ENCODE peak calls at places on chromosomes 2 and 18, in six cellular contexts. One of them, this sample, is unnamed. For H3K4me1, the result is how much of the 10 kb centered on the place peaks cover.

GRCh38 chr2:60336442-60337141 is 216.9 kb downstream of the BCL11A start:
- DNase-seq in HCT116: no peak
- DNase-seq in effector memory CD4-positive, alpha-beta T cell: no peak
- DNase-seq in mucosa of descending colon: no peak
- DNase-seq in PC-3: no peak
- DNase-seq in tibial nerve: no peak
- DNase-seq in this sample: no peak

GRCh38 chr2:8421658-8422499 is 260.0 kb upstream of the ID2 start:
- DNase-seq in HCT116: no peak
- DNase-seq in effector memory CD4-positive, alpha-beta T cell: no peak
- DNase-seq in mucosa of descending colon: no peak
- DNase-seq in PC-3: no peak
- DNase-seq in tibial nerve: no peak
- DNase-seq in this sample: no peak

GRCh38 chr2:33015421-33016142 is 68.8 kb downstream of the LTBP1 start:
- DNase-seq in HCT116: no peak
- DNase-seq in effector memory CD4-positive, alpha-beta T cell: no peak
- DNase-seq in mucosa of descending colon: peak
- DNase-seq in PC-3: peak
- DNase-seq in tibial nerve: no peak
- DNase-seq in this sample: no peak

GRCh38 chr2:3238951-3239841 is 138.4 kb downstream of the EIPR1 start:
- DNase-seq in HCT116: no peak
- DNase-seq in effector memory CD4-positive, alpha-beta T cell: no peak
- DNase-seq in mucosa of descending colon: no peak
- DNase-seq in PC-3: no peak
- DNase-seq in tibial nerve: no peak
- DNase-seq in this sample: no peak

GRCh38 chr2:200288670-200289429 is 17.6 kb upstream of the SPATS2L start:
- DNase-seq in HCT116: no peak
- DNase-seq in effector memory CD4-positive, alpha-beta T cell: no peak
- DNase-seq in mucosa of descending colon: no peak
- DNase-seq in PC-3: peak
- DNase-seq in tibial nerve: peak
- DNase-seq in this sample: no peak

GRCh38 chr2:207256476-207257207 is 90.9 kb upstream of the KLF7 start:
- DNase-seq in HCT116: no peak
- DNase-seq in effector memory CD4-positive, alpha-beta T cell: no peak
- DNase-seq in mucosa of descending colon: no peak
- DNase-seq in PC-3: no peak
- DNase-seq in tibial nerve: no peak
- DNase-seq in this sample: no peak

GRCh38 chr18:12946549-12947354 is 1.1 kb upstream of the SEH1L start:
- DNase-seq in HCT116: peak
- DNase-seq in effector memory CD4-positive, alpha-beta T cell: no peak
- DNase-seq in mucosa of descending colon: no peak
- DNase-seq in PC-3: peak
- DNase-seq in tibial nerve: peak
- DNase-seq in this sample: peak

GRCh38 chr2:133171396-133172004 is 396.8 kb downstream of the NCKAP5 start:
- DNase-seq in HCT116: peak
- DNase-seq in effector memory CD4-positive, alpha-beta T cell: no peak
- DNase-seq in mucosa of descending colon: peak
- DNase-seq in PC-3: peak
- DNase-seq in tibial nerve: peak
- DNase-seq in this sample: no peak

GRCh38 chr18:65906621-65907034 is 155.8 kb downstream of the CDH7 start:
- DNase-seq in HCT116: no peak
- DNase-seq in effector memory CD4-positive, alpha-beta T cell: no peak
- DNase-seq in mucosa of descending colon: peak
- DNase-seq in PC-3: peak
- DNase-seq in tibial nerve: no peak
- DNase-seq in this sample: no peak

GRCh38 chr2:25851740-25852503 is 26.4 kb downstream of the ASXL2 start:
- DNase-seq in HCT116: peak
- DNase-seq in effector memory CD4-positive, alpha-beta T cell: no peak
- DNase-seq in mucosa of descending colon: peak
- DNase-seq in PC-3: peak
- DNase-seq in tibial nerve: peak
- DNase-seq in this sample: no peak

GRCh38 chr2:241932895-241933174 is 63.3 kb downstream of the RTP5 start:
- DNase-seq in HCT116: no peak
- DNase-seq in effector memory CD4-positive, alpha-beta T cell: no peak
- DNase-seq in mucosa of descending colon: no peak
- DNase-seq in PC-3: no peak
- DNase-seq in tibial nerve: no peak
- DNase-seq in this sample: no peak

GRCh38 chr18:32040936-32041335 is 22.3 kb downstream of the RNF125 start:
- DNase-seq in HCT116: no peak
- DNase-seq in effector memory CD4-positive, alpha-beta T cell: peak
- DNase-seq in mucosa of descending colon: peak
- DNase-seq in PC-3: no peak
- DNase-seq in tibial nerve: no peak
- DNase-seq in this sample: no peak

GRCh38 chr2:205754285-205754923 is 72.1 kb downstream of the NRP2 start:
- DNase-seq in HCT116: no peak
- DNase-seq in effector memory CD4-positive, alpha-beta T cell: no peak
- DNase-seq in mucosa of descending colon: no peak
- DNase-seq in PC-3: peak
- DNase-seq in tibial nerve: no peak
- DNase-seq in this sample: no peak

GRCh38 chr2:210577263-210578071 is 21.1 kb downstream of the CPS1 start:
- DNase-seq in HCT116: peak
- DNase-seq in effector memory CD4-positive, alpha-beta T cell: no peak
- DNase-seq in mucosa of descending colon: no peak
- DNase-seq in PC-3: peak
- DNase-seq in tibial nerve: no peak
- DNase-seq in this sample: no peak

GRCh38 chr2:63842149-63843061 is 709 bp downstream of the UGP2 start:
- DNase-seq in HCT116: no peak
- DNase-seq in effector memory CD4-positive, alpha-beta T cell: no peak
- DNase-seq in mucosa of descending colon: peak
- DNase-seq in PC-3: peak
- DNase-seq in tibial nerve: peak
- DNase-seq in this sample: peak

GRCh38 chr2:241958818-241959545 is 89.5 kb downstream of the RTP5 start:
- DNase-seq in HCT116: no peak
- DNase-seq in effector memory CD4-positive, alpha-beta T cell: no peak
- DNase-seq in mucosa of descending colon: no peak
- DNase-seq in PC-3: no peak
- DNase-seq in tibial nerve: no peak
- DNase-seq in this sample: no peak

GRCh38 chr2:38572167-38572566 is 30.6 kb downstream of the HNRNPLL start:
- DNase-seq in HCT116: no peak
- DNase-seq in effector memory CD4-positive, alpha-beta T cell: no peak
- DNase-seq in mucosa of descending colon: no peak
- DNase-seq in PC-3: no peak
- DNase-seq in tibial nerve: no peak
- DNase-seq in this sample: no peak

GRCh38 chr2:95059656-95060370 is 34.3 kb downstream of the MAL start:
- DNase-seq in HCT116: no peak
- DNase-seq in effector memory CD4-positive, alpha-beta T cell: no peak
- DNase-seq in mucosa of descending colon: no peak
- DNase-seq in PC-3: peak
- DNase-seq in tibial nerve: no peak
- DNase-seq in this sample: no peak
- H3K4me3 ChIP-seq in HCT116: no peak
- H3K4me3 ChIP-seq in effector memory CD4-positive, alpha-beta T cell: no peak
- H3K4me3 ChIP-seq in mucosa of descending colon: no peak
- H3K4me3 ChIP-seq in PC-3: no peak
- H3K4me3 ChIP-seq in tibial nerve: no peak
- H3K4me3 ChIP-seq in this sample: no peak

GRCh38 chr2:191059308-191059707 is 45.3 kb upstream of the STAT1 start:
- DNase-seq in HCT116: no peak
- DNase-seq in effector memory CD4-positive, alpha-beta T cell: no peak
- DNase-seq in mucosa of descending colon: no peak
- DNase-seq in PC-3: no peak
- DNase-seq in tibial nerve: no peak
- DNase-seq in this sample: no peak

GRCh38 chr2:191065785-191066184 is 51.8 kb upstream of the STAT1 start:
- DNase-seq in HCT116: no peak
- DNase-seq in effector memory CD4-positive, alpha-beta T cell: no peak
- DNase-seq in mucosa of descending colon: no peak
- DNase-seq in PC-3: no peak
- DNase-seq in tibial nerve: no peak
- DNase-seq in this sample: no peak

GRCh38 chr2:191064590-191064989 is 50.6 kb upstream of the STAT1 start:
- DNase-seq in HCT116: no peak
- DNase-seq in effector memory CD4-positive, alpha-beta T cell: no peak
- DNase-seq in mucosa of descending colon: no peak
- DNase-seq in PC-3: no peak
- DNase-seq in tibial nerve: no peak
- DNase-seq in this sample: no peak

GRCh38 chr2:191063584-191063983 is 49.6 kb upstream of the STAT1 start:
- DNase-seq in HCT116: no peak
- DNase-seq in effector memory CD4-positive, alpha-beta T cell: no peak
- DNase-seq in mucosa of descending colon: no peak
- DNase-seq in PC-3: no peak
- DNase-seq in tibial nerve: no peak
- DNase-seq in this sample: no peak

GRCh38 chr2:191061381-191061982 is 47.5 kb upstream of the STAT1 start:
- DNase-seq in HCT116: no peak
- DNase-seq in effector memory CD4-positive, alpha-beta T cell: no peak
- DNase-seq in mucosa of descending colon: no peak
- DNase-seq in PC-3: no peak
- DNase-seq in tibial nerve: no peak
- DNase-seq in this sample: no peak
- H3K4me1 ChIP-seq in HCT116: under half
- H3K4me1 ChIP-seq in effector memory CD4-positive, alpha-beta T cell: under half
- H3K4me1 ChIP-seq in mucosa of descending colon: under half
- H3K4me1 ChIP-seq in PC-3: under half
- H3K4me1 ChIP-seq in tibial nerve: under half
- H3K4me1 ChIP-seq in this sample: under half

DNA sequence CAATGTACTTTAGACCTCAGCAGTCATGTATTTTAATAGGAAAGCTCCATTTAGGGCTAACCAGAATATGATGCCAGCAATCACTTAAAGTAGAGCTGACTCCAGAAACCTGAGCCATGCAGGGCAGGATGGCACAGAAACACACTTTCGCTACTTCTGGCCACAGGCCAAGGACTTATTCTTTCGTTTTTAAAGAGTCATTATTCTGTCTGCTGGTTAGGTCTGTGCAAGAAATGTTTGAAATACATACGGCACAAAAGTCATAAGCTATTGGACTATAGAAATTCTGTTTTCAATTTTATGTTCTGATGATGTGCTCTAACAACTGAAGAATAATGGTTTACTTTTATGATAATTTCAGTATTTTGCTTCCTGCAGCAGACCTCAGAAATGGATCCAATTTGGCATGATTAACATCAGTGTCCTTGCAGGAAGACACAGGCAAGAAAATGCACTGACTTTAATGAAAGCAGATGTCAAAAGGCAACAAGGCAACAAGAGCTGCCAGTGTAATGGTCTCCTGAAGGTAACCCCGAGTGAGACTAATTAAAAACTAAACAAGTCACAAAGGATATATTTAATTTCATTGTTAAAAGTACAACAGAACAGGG is 114.4 kb upstream of the CHRNA1 start:
- DNase-seq in HCT116: no peak
- DNase-seq in effector memory CD4-positive, alpha-beta T cell: no peak
- DNase-seq in mucosa of descending colon: peak
- DNase-seq in PC-3: peak
- DNase-seq in tibial nerve: peak
- DNase-seq in this sample: no peak
- H3K4me3 ChIP-seq in HCT116: no peak
- H3K4me3 ChIP-seq in effector memory CD4-positive, alpha-beta T cell: no peak
- H3K4me3 ChIP-seq in mucosa of descending colon: no peak
- H3K4me3 ChIP-seq in PC-3: peak
- H3K4me3 ChIP-seq in tibial nerve: peak
- H3K4me3 ChIP-seq in this sample: peak

GRCh38 chr2:74845217-74845751 is 11.4 kb downstream of the HK2 start:
- DNase-seq in HCT116: peak
- DNase-seq in effector memory CD4-positive, alpha-beta T cell: no peak
- DNase-seq in mucosa of descending colon: peak
- DNase-seq in PC-3: peak
- DNase-seq in tibial nerve: peak
- DNase-seq in this sample: peak

GRCh38 chr2:74845991-74846390 is 12.1 kb downstream of the HK2 start:
- DNase-seq in HCT116: no peak
- DNase-seq in effector memory CD4-positive, alpha-beta T cell: no peak
- DNase-seq in mucosa of descending colon: no peak
- DNase-seq in PC-3: peak
- DNase-seq in tibial nerve: no peak
- DNase-seq in this sample: no peak

GRCh38 chr2:74841663-74842062 is 7.7 kb downstream of the HK2 start:
- DNase-seq in HCT116: no peak
- DNase-seq in effector memory CD4-positive, alpha-beta T cell: no peak
- DNase-seq in mucosa of descending colon: no peak
- DNase-seq in PC-3: no peak
- DNase-seq in tibial nerve: no peak
- DNase-seq in this sample: no peak

GRCh38 chr2:74844752-74845151 is 10.8 kb downstream of the HK2 start:
- DNase-seq in HCT116: no peak
- DNase-seq in effector memory CD4-positive, alpha-beta T cell: no peak
- DNase-seq in mucosa of descending colon: no peak
- DNase-seq in PC-3: no peak
- DNase-seq in tibial nerve: no peak
- DNase-seq in this sample: no peak

DNA sequence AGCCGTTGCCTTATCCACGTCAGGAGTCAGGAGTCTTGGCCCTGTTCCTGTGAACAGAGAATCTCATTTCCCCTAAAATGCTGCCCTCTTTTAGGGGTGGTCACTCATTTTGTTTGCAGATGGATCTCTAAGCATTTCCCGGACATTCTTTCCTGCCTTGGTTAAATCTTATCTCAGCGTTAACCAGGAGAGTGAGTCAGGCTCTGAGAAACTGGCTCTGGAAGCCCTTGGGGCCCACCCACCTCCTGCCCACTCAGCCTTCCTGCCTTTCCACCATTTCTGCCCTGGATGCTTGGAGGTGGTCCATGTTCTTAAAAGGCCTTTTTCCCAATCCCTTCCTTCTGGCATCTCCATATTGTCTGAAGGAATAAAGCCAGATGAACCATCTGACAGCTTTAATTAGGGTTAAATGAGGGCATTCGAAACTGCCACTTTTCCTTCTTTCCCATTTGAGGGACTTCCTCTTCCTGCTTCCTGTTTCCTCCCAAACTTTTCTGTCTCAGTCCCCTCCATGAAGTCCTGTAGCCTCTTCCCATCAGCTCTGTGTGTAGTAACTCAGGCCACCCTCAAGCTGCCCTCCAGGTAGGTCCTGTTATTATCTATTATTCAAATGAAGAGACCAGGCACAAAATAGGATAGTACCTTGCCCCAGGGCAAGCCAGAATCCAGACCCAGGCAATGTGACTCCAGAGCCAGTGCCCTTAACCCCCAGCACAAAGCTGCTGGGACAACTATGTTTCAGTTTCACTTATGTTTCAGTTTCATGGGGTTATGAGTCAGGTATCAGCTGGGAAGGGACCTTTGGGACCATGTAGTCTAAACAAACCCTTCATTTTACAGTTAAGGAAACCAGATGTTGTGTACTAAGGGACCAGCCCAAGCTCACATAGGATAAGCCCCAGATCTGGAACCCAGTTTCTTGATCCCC is 9.7 kb downstream of the HK2 start:
- DNase-seq in HCT116: no peak
- DNase-seq in effector memory CD4-positive, alpha-beta T cell: no peak
- DNase-seq in mucosa of descending colon: peak
- DNase-seq in PC-3: peak
- DNase-seq in tibial nerve: no peak
- DNase-seq in this sample: no peak
- H3K4me1 ChIP-seq in HCT116: under half
- H3K4me1 ChIP-seq in effector memory CD4-positive, alpha-beta T cell: half or more
- H3K4me1 ChIP-seq in mucosa of descending colon: half or more
- H3K4me1 ChIP-seq in PC-3: half or more
- H3K4me1 ChIP-seq in tibial nerve: under half
- H3K4me1 ChIP-seq in this sample: under half

GRCh38 chr2:54591551-54591950 is 131.9 kb upstream of the EML6 start:
- DNase-seq in HCT116: no peak
- DNase-seq in effector memory CD4-positive, alpha-beta T cell: no peak
- DNase-seq in mucosa of descending colon: no peak
- DNase-seq in PC-3: no peak
- DNase-seq in tibial nerve: no peak
- DNase-seq in this sample: no peak
- H3K4me3 ChIP-seq in HCT116: no peak
- H3K4me3 ChIP-seq in effector memory CD4-positive, alpha-beta T cell: no peak
- H3K4me3 ChIP-seq in mucosa of descending colon: no peak
- H3K4me3 ChIP-seq in PC-3: no peak
- H3K4me3 ChIP-seq in tibial nerve: no peak
- H3K4me3 ChIP-seq in this sample: no peak